ENCODE peak calls at places on chromosomes 11 and 22, in five cellular contexts. W is GM12878, N is HepG2, J is K562, I is SK-N-SH. L is an unnamed sample.
A peak's percentile ranks its signal among the peaks of the same experiment; 100 is the strongest.

GRCh38 chr11:1949302-1949701 is 2.2 kb downstream of the MRPL23 start:
- DNase-seq in W (no peak), N (no peak), J (no peak), I (no peak), L (no peak)

GRCh38 chr11:124961972-124962609 is 8.1 kb downstream of the CCDC15 start:
- DNase-seq in W (peak; percentile 51), N (peak; percentile 78), J (peak; percentile 41), I (peak; percentile 60), L (peak; percentile 85)

GRCh38 chr11:12392672-12393071 is 15.3 kb downstream of the PARVA start:
- DNase-seq in W (no peak), N (no peak), J (no peak), I (no peak), L (no peak)

GRCh38 chr11:126636911-126637799 is 281.7 kb downstream of the ST3GAL4 start:
- DNase-seq in W (no peak), N (no peak), J (no peak), I (no peak), L (peak; percentile 85)

GRCh38 chr11:92528051-92528450 is 303.4 kb downstream of the FAT3 start:
- DNase-seq in W (no peak), N (no peak), J (no peak), I (no peak), L (peak; percentile 46)

GRCh38 chr22:46054091-46054877 is 77.3 kb upstream of the WNT7B start:
- DNase-seq in W (no peak), N (no peak), J (no peak), I (peak; percentile 88), L (peak; percentile 45)

GRCh38 chr22:43018615-43019014 is 3.7 kb upstream of the PACSIN2 start:
- DNase-seq in W (no peak), N (peak; percentile 86), J (no peak), I (no peak), L (no peak)

GRCh38 chr11:32434387-32435151 is 770 bp downstream of the WT1 start:
- DNase-seq in W (no peak), N (peak; percentile 5), J (peak; percentile 73), I (peak; percentile 26), L (no peak)

GRCh38 chr11:116333193-116333592 is 439.6 kb downstream of the BUD13 start:
- DNase-seq in W (no peak), N (no peak), J (no peak), I (no peak), L (no peak)

GRCh38 chr11:66938582-66939135 is 19.5 kb downstream of the PC start:
- DNase-seq in W (no peak), N (no peak), J (no peak), I (no peak), L (no peak)

GRCh38 chr22:41915035-41915782 is at the start of gene SHISA8:
- DNase-seq in W (no peak), N (no peak), J (no peak), I (peak; percentile 70), L (peak; percentile 7)

GRCh38 chr11:70637186-70637800 is 239.0 kb downstream of the CTTN start:
- DNase-seq in W (no peak), N (no peak), J (no peak), I (peak; percentile 52), L (no peak)
- TF ChIP-seq MXI1 in W (no peak), N (no peak), J (no peak), I (no peak), L (no peak)

GRCh38 chr11:35852056-35852455 is 91.8 kb upstream of the LDLRAD3 start:
- DNase-seq in W (no peak), N (no peak), J (no peak), I (no peak), L (no peak)
- TF ChIP-seq MXI1 in W (no peak), N (no peak), J (no peak), I (no peak), L (no peak)

GRCh38 chr22:30859714-30860095 is 108.9 kb downstream of the MORC2 start:
- DNase-seq in W (no peak), N (no peak), J (no peak), I (no peak), L (no peak)
- TF ChIP-seq MXI1 in W (no peak), N (no peak), J (no peak), I (no peak), L (no peak)

GRCh38 chr11:113289341-113290187 is 24.8 kb upstream of the TTC12 start:
- DNase-seq in W (peak; percentile 33), N (peak; percentile 21), J (peak; percentile 71), I (peak; percentile 83), L (peak; percentile 38)

GRCh38 chr11:113283881-113284280 is 30.5 kb upstream of the TTC12 start:
- DNase-seq in W (no peak), N (peak; percentile 29), J (no peak), I (no peak), L (no peak)

GRCh38 chr11:113286001-113286400 is 28.4 kb upstream of the TTC12 start:
- DNase-seq in W (no peak), N (no peak), J (no peak), I (no peak), L (no peak)

GRCh38 chr11:113288286-113288863 is 26.0 kb upstream of the TTC12 start:
- DNase-seq in W (no peak), N (peak; percentile 20), J (no peak), I (no peak), L (no peak)

DNA sequence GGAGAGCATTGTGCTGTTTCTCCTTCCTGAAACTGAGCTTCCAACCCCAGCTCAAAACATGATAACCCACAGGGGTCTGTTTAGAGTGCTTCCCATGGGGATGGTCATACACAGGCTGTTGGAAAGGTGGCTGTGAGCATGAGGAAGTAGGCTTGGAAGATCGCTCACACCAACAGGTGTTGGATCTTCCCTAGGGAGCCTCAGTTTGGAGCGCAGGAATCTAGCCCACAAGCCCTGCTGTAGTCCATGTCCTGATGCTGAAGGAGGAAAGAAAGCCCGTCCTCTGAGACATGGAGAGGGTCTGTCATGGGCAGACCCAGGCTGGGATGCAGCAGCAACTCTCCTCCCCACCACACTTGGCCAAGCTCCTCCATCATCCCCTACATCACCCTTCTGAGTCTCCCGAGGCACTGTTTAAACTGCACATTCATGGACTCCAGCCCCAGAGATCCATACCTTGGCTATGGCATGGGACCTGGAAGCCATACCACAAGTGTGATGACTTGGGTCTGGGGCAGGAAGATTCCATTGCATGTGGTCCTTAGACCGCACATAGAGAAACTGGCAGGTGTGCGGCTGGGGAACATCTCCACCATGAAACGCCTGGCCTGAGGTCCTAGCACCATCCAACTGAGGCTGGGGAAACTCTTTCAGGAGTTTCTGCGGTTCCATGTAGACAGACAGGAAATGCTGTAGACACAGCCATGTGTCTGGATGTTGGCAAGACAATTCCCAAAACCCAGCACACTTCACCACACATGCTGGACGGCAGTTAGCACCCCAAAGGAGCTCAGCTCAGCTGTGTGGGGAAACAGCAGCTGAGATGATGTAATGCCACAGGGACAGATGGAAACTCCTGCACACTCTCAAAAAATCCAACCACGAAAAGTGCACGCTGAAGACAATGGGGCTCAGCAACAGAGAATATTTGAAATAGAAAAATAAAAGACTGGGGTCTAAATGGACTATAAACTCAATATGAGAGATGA is 27.6 kb upstream of the TTC12 start:
- DNase-seq in W (no peak), N (no peak), J (no peak), I (no peak), L (no peak)
- TF ChIP-seq MXI1 in W (no peak), N (no peak), J (no peak), I (no peak), L (no peak)

L was measured in IMR-90.